ENCODE peak calls at places on chromosome 1, in five cellular contexts. F is SJSA1, H is colonic mucosa, L is choroid plexus epithelial cell, S is MM.1S. P is an unnamed sample.

GRCh38 chr1:98110674-98111073 is 189.8 kb upstream of the DPYD start:
- DNase-seq in F (peak), S (no peak), H (no peak), L (peak), P (no peak)

GRCh38 chr1:169288011-169288414 is 79.6 kb downstream of the NME7 start:
- DNase-seq in H (no peak), F (peak), L (peak), S (no peak), P (peak)

GRCh38 chr1:46681333-46682034 is 9.8 kb downstream of the TEX38 start:
- DNase-seq in S (no peak), F (no peak), H (no peak), L (no peak), P (no peak)

GRCh38 chr1:207959141-207959825 is 48.4 kb upstream of the CD34 start:
- DNase-seq in L (peak), H (peak), F (no peak), S (no peak), P (no peak)

GRCh38 chr1:101144868-101145808 is 91.7 kb upstream of the S1PR1 start:
- DNase-seq in L (peak), F (no peak), H (no peak), S (no peak), P (no peak)

GRCh38 chr1:114216431-114217173 is 62.9 kb upstream of the SYT6 start:
- DNase-seq in S (no peak), H (no peak), F (no peak), L (no peak), P (no peak)

GRCh38 chr1:247268390-247269045 is 12.6 kb downstream of the VN1R5 start:
- DNase-seq in S (no peak), F (no peak), L (peak), H (no peak), P (no peak)

GRCh38 chr1:207830788-207831187 is 78.9 kb downstream of the CD46 start:
- DNase-seq in S (no peak), F (no peak), H (no peak), L (no peak), P (no peak)

GRCh38 chr1:247440001-247440620 is 17.8 kb downstream of the OR2B11 start:
- DNase-seq in H (no peak), S (peak), F (no peak), L (no peak), P (no peak)

GRCh38 chr1:41455479-41456271 is 28.8 kb downstream of the EDN2 start:
- DNase-seq in H (no peak), S (no peak), L (peak), F (no peak), P (peak)

GRCh38 chr1:206703647-206704046 is 18.9 kb downstream of the MAPKAPK2 start:
- DNase-seq in F (no peak), L (peak), S (peak), H (no peak), P (no peak)

GRCh38 chr1:220966473-220966872 is 87.2 kb downstream of the HLX start:
- DNase-seq in S (no peak), L (no peak), H (no peak), F (no peak), P (no peak)

GRCh38 chr1:200965111-200965510 is 58.4 kb downstream of the KIF21B start:
- DNase-seq in F (no peak), L (no peak), S (no peak), H (no peak), P (no peak)

GRCh38 chr1:244435562-244436205 is 16.0 kb downstream of the ADSS2 start:
- DNase-seq in H (no peak), F (peak), L (peak), S (no peak), P (no peak)

GRCh38 chr1:24555591-24556413 is at the start of gene NCMAP:
- DNase-seq in L (no peak), F (no peak), S (peak), H (peak), P (no peak)

GRCh38 chr1:24554714-24555113 is 1.2 kb upstream of the NCMAP start:
- DNase-seq in F (no peak), H (no peak), L (no peak), S (no peak), P (no peak)

GRCh38 chr1:24557711-24558121 is 1.8 kb downstream of the NCMAP start:
- DNase-seq in S (peak), L (no peak), H (no peak), F (no peak), P (no peak)

GRCh38 chr1:24557220-24557619 is 1.3 kb downstream of the NCMAP start:
- DNase-seq in L (no peak), F (no peak), H (no peak), S (no peak), P (no peak)

DNA sequence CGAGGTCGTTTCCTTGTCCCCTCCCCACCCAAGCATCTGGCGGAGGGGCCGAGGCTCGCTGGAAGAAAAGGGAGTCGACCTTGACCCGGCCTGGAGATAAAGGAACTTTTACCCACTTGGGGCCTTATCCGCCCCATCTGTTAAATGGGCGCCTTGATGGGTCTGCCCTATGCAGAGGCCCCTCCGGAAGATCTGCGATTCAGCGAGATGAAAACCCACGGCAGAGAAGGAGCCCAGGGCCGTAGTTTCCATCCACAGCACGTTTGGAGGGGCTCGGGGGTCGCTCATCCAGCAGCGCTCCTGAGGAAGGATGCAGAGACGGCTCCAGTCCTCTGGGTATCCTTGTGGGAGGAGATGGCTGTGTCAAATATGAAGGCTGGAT is 518 bp downstream of the NCMAP start:
- DNase-seq in S (no peak), L (no peak), H (no peak), F (no peak), P (no peak)
- H3K4me3 ChIP-seq in S (peak), L (no peak), H (peak), F (no peak), P (peak)

GRCh38 chr1:197927908-197928665 is 10.9 kb downstream of the LHX9 start:
- DNase-seq in S (no peak), H (no peak), F (no peak), L (no peak), P (no peak)

GRCh38 chr1:197924516-197925123 is 7.4 kb downstream of the LHX9 start:
- DNase-seq in S (peak), L (peak), H (no peak), F (peak), P (no peak)

GRCh38 chr1:197933647-197934046 is 16.5 kb downstream of the LHX9 start:
- DNase-seq in L (no peak), H (no peak), S (no peak), F (no peak), P (no peak)

GRCh38 chr1:197933016-197933415 is 15.8 kb downstream of the LHX9 start:
- DNase-seq in F (no peak), L (no peak), H (no peak), S (no peak), P (no peak)

GRCh38 chr1:197928849-197929336 is 11.7 kb downstream of the LHX9 start:
- DNase-seq in F (no peak), S (peak), H (no peak), L (no peak), P (no peak)
- H3K4me3 ChIP-seq in F (no peak), S (peak), H (no peak), L (peak), P (peak)

DNA sequence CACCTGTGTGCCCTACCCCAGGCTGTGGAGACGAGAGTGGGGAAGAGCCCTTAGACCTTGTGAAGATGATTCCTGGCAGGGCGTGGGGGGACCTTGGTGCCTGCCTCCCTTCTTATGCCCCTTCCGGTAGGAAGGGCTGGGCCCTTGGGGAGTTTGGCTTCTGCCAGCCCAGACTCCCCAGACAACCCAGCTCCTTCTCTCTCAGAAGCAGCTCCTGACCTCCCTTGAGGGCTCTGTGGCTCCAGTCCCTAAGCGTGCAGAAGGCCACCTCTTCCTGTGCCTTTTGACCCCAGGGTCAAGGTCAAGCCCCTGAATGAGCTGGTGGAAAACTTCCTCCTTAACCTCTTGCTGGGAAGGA is 958 bp downstream of the RPS6KA1 start:
- DNase-seq in S (no peak), H (peak), L (no peak), F (no peak), P (no peak)
- H3K4me3 ChIP-seq in S (peak), H (peak), L (peak), F (peak), P (peak)

DNA sequence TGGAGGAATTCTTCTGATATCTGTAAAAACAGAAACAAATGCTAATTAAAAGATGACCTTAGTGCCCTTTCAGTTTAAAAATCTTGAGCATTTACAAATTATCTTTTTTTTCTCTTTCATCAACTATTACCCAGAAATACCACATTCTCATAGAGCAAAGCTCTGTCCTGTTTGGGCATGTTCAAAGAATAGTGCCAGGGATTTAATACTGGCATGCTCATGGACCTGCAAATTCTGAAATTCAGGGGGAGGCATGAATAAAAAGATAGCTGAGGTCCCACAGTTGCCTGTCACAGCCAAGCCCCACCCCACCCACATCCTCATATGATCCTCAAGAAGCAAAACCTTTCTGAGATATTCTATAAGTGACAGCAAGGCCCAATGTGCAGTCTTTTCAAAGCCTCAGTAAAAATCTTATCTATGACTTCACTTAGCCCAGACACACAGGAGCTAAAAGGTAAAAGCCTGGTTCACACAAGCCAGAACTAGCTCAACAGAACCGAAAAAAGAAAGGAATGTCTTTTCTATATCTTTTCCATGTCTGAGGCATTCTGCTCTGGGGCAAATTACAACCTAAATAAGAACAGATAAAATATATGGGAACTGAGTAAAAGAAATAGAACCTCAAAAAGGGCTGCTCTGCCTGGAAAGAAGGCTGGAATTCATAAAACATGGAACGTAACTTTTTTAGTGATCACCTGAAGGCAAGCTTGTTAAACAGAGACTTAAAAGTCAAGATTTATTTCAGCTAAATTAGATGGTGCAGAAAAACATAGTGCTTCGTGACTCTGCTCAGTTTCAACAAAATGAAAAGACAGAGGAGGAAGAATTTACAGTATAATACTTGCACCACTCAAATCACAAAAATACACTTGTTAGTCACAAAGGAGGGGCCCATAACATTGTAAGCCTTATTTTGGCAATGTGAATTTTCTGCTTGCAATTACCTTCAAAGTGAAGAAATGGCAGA is 11.0 kb downstream of the WLS start:
- DNase-seq in L (no peak), H (no peak), S (no peak), F (no peak), P (no peak)
- H3K4me3 ChIP-seq in L (no peak), H (no peak), S (no peak), F (no peak), P (no peak)

DNA sequence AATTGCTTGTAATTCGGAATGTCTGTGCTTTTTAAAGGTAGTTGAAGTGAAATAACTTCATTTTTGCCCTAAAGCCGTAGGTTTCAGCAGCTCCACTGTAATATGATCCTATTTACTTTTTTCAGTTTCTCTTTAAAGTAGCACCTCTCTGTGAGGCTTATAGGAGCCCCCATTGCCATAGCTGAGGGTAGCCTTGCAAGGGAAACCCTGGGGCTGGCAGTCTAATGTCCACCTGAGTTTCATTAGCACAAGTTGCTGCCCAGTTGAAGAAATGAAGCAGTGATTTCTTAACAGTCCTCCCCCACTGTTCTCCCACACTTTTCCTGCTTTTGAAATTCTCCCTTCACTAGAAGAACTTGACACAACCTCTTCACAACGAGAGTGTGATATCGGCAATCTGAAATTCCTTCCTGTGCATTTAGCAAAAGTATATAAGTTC is 1.5 kb downstream of the HMCN1 start:
- DNase-seq in L (no peak), S (peak), F (peak), H (no peak), P (no peak)
- H3K4me3 ChIP-seq in L (peak), S (peak), F (peak), H (no peak), P (no peak)